ENCODE peak calls at places on chromosomes 7 and 10, in six cellular contexts. M, T, D, S, N and I are unnamed samples.

GRCh38 chr10:132408367-132408781 is 11.4 kb downstream of the PWWP2B start:
- DNase-seq in M (no peak), T (no peak), D (no peak), S (no peak), N (no peak), I (no peak)

GRCh38 chr10:119608316-119609155 is 11.8 kb upstream of the TIAL1 start:
- DNase-seq in M (peak), T (peak), D (peak), S (peak), N (no peak), I (peak)

GRCh38 chr7:99042957-99043356 is 101.0 kb downstream of the SMURF1 start:
- DNase-seq in M (no peak), T (peak), D (peak), S (no peak), N (no peak), I (peak)

GRCh38 chr10:74599676-74600075 is 226.7 kb upstream of the KAT6B start:
- DNase-seq in M (no peak), T (no peak), D (no peak), S (no peak), N (no peak), I (no peak)

GRCh38 chr7:2008101-2008935 is 224.4 kb downstream of the MAD1L1 start:
- DNase-seq in M (peak), T (no peak), D (no peak), S (no peak), N (no peak), I (no peak)

GRCh38 chr7:46558482-46559193 is 637.6 kb upstream of the IGFBP3 start:
- DNase-seq in M (no peak), T (peak), D (peak), S (no peak), N (peak), I (peak)

GRCh38 chr7:73705551-73705920 is 13.9 kb downstream of the STX1A start:
- DNase-seq in M (no peak), T (peak), D (no peak), S (no peak), N (no peak), I (no peak)

GRCh38 chr7:20795881-20796280 is 9.2 kb upstream of the SP8 start:
- DNase-seq in M (no peak), T (no peak), D (no peak), S (peak), N (no peak), I (no peak)

GRCh38 chr10:63720072-63720537 is 198.9 kb downstream of the REEP3 start:
- DNase-seq in M (no peak), T (peak), D (peak), S (peak), N (no peak), I (peak)

DNA sequence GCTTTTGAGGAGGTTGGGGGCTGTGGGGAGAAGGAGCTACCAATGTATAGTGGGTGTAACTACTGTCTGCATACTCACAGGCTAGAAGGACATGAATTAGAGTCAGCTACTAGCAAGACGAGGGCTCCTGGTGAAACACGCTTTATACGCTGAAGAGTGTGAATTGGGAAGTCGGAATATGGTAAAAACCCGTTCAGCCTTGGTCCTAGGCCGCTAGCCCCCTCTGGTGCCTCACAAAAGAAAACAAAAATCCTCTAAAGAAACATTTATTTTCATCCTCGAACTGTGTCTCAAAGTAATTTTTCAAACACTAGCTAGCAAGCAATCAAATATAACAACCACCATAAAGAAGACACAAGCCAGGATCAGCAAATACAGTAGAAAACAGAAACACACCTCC is 338.1 kb upstream of the SEMA3C start:
- DNase-seq in M (peak), T (peak), D (peak), S (peak), N (no peak), I (no peak)
- TF ChIP-seq CTCF in M (no peak), T (peak), D (peak), S (peak), N (peak), I (peak)

DNA sequence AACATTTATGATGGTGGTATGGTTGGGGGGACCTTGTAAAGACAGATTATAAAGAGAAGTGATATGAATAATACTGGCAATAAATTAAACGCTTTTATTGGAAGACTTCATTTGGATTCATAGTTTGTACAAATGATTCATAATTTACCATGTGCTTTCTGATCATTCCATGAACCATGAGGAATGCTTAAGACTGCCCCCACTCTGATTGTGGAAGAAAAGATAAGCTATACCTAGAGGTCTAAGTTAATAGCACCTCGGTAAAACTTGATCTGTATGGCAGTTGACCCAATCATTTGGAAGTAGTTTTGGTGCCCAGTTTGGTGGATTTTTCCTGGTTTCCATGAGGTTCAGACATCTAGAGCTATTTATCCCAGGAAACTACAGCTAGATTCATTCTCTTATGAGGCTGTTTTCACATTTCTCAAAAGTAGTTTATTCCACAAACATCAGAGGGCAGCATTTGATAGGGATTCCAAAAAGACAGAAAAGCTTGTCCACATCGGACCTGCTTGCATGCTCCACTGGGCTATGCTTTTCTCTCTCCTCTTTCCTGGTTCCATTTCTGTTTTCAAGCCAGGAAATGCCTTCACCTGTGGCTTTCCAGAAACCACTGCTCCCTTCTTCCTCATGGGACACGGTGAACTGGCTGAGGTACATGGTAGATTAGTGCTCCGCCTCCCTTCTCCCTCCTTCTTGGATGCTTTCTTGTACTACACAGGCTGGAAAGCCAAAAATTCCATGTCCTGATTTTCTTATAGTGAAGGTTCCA is 29.2 kb downstream of the TFAM start:
- DNase-seq in M (no peak), T (peak), D (peak), S (peak), N (peak), I (peak)
- TF ChIP-seq CTCF in M (no peak), T (peak), D (peak), S (peak), N (peak), I (peak)

GRCh38 chr10:55630491-55631056 is 730.5 kb downstream of the ZWINT start:
- DNase-seq in M (no peak), T (peak), D (peak), S (peak), N (no peak), I (no peak)

GRCh38 chr10:55629792-55630490 is 731.1 kb downstream of the ZWINT start:
- DNase-seq in M (no peak), T (peak), D (peak), S (peak), N (no peak), I (peak)

GRCh38 chr10:55631071-55631654 is 729.9 kb downstream of the ZWINT start:
- DNase-seq in M (peak), T (peak), D (peak), S (peak), N (no peak), I (peak)

GRCh38 chr10:55627526-55628170 is 733.4 kb downstream of the ZWINT start:
- DNase-seq in M (no peak), T (no peak), D (no peak), S (peak), N (no peak), I (no peak)

DNA sequence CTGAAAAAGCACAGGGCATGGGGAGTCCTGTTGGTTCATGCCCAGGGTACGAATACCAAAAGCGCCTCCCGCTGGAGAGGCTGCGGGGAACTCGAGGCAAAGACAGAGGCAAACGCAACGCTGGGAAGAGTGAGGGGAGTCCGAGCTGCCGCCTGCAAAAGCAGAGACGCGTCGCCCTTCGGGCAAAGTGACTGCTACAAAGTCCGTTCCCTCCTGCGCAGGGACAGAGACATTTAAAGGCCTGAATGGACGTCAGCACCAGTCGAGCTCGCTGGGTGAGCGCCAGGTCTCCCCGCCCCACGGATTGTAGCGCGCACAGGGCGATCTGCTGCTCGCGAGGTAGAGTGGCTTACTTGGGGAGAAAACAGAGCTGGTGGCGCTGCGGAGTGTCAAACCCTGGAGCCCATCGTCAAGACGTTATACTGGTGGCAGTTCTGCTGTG is 732.8 kb downstream of the ZWINT start:
- DNase-seq in M (no peak), T (no peak), D (no peak), S (peak), N (no peak), I (no peak)
- TF ChIP-seq CTCF in M (no peak), T (no peak), D (no peak), S (peak), N (no peak), I (peak)

GRCh38 chr10:95289921-95290421 is 832 bp downstream of the PDLIM1 start:
- DNase-seq in M (no peak), T (no peak), D (no peak), S (no peak), N (no peak), I (no peak)

GRCh38 chr10:95290446-95290800 is 380 bp downstream of the PDLIM1 start:
- DNase-seq in M (no peak), T (no peak), D (no peak), S (peak), N (no peak), I (no peak)

GRCh38 chr10:95289003-95289920 is 1.5 kb downstream of the PDLIM1 start:
- DNase-seq in M (no peak), T (peak), D (peak), S (peak), N (no peak), I (no peak)

GRCh38 chr10:95291634-95292039 is 834 bp upstream of the PDLIM1 start:
- DNase-seq in M (no peak), T (no peak), D (no peak), S (no peak), N (no peak), I (no peak)

DNA sequence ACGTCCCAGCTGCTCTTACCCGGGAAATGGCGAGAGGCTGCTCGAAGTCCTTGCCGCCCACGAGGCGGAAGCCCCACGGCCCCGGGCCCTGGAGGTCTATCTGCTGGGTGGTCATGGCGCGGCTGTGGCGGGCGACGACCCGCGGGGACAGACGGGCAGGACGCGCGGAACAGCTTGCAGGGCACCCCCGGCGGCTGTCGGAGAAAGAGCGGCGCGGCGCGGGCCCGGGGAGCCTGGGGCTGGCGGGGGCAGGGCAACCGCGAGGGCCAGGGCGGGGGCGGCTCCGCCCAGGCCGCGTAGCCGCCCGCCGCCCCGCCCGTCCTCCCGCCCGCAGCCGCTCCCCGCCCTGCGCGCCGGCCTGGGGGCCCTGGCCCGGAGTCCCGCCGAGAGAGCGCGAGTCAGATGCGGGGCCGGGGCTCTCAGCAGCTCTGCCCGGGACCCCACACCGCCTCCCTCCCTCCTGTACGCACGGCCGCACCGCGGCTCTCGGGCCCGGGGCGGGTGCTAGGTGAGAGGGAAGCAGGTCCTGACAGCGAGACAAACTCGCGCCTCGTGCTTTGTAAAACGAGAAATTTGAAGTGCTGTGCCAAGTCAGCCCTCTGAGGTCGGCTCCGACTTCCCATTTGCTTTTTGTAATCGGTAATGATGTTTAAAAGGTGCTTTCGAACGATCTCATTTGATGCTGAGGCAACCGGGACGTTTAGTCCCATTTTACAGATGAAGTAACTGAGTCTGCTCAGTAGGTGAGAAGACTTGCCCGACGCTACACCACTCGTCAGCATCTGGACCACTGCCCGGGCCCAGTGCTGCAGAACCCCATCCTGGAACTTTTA is at the start of gene PDLIM1:
- DNase-seq in M (peak), T (peak), D (peak), S (peak), N (peak), I (no peak)
- TF ChIP-seq CTCF in M (peak), T (peak), D (peak), S (peak), N (no peak), I (peak)